ENCODE peak calls at places on chromosomes 1 and 21, in four cellular contexts. X is NCI-H226, B is aorta, Y is progenitor cell of endocrine pancreas. W is an unnamed sample.

GRCh38 chr1:111364690-111365089 is 62.8 kb downstream of the OVGP1 start:
- DNase-seq in X (peak; percentile 22), B (no peak), Y (no peak), W (no peak)

GRCh38 chr1:159879977-159880376 is 17.5 kb upstream of the VSIG8 start:
- DNase-seq in X (peak; percentile 54), B (no peak), Y (no peak), W (no peak)

GRCh38 chr1:50415235-50416149 is 7.8 kb downstream of the DMRTA2 start:
- DNase-seq in X (no peak), B (no peak), Y (no peak), W (no peak)

GRCh38 chr1:115301438-115302020 is 36.5 kb downstream of the NGF start:
- DNase-seq in X (no peak), B (no peak), Y (no peak), W (no peak)

GRCh38 chr1:162876751-162877150 is 15.8 kb upstream of the CCDC190 start:
- DNase-seq in X (no peak), B (no peak), Y (no peak), W (no peak)

GRCh38 chr1:9600861-9601834 is 12.4 kb downstream of the TMEM201 start:
- DNase-seq in X (no peak), B (peak; percentile 29), Y (no peak), W (no peak)

GRCh38 chr1:204887846-204888245 is 17.2 kb downstream of the NFASC start:
- DNase-seq in X (no peak), B (no peak), Y (no peak), W (no peak)

GRCh38 chr1:176976771-176977170 is 187.7 kb downstream of the ASTN1 start:
- DNase-seq in X (no peak), B (no peak), Y (no peak), W (no peak)

GRCh38 chr21:14545906-14546480 is at the start of gene SAMSN1:
- DNase-seq in X (peak; percentile 20), B (peak; percentile 64), Y (no peak), W (no peak)

GRCh38 chr1:26122988-26123973 is 11.7 kb downstream of the PDIK1L start:
- DNase-seq in X (peak; percentile 78), B (no peak), Y (no peak), W (no peak)

GRCh38 chr1:203479646-203480045 is 4.0 kb downstream of the PRELP start:
- DNase-seq in X (no peak), B (no peak), Y (no peak), W (no peak)

GRCh38 chr1:216750031-216750627 is 26.9 kb upstream of the ESRRG start:
- DNase-seq in X (peak; percentile 7), B (no peak), Y (peak; percentile 19), W (peak; percentile 30)

GRCh38 chr21:33348728-33349127 is 24.0 kb downstream of the IFNAR1 start:
- DNase-seq in X (no peak), B (no peak), Y (no peak), W (no peak)

GRCh38 chr1:162765788-162766187 is 24.7 kb upstream of the HSD17B7 start:
- DNase-seq in X (no peak), B (no peak), Y (no peak), W (no peak)

GRCh38 chr1:18103788-18104421 is 3.7 kb upstream of the IGSF21 start:
- DNase-seq in X (no peak), B (no peak), Y (no peak), W (no peak)

GRCh38 chr1:11293856-11294255 is 20.9 kb downstream of the UBIAD1 start:
- DNase-seq in X (no peak), B (no peak), Y (no peak), W (no peak)

GRCh38 chr1:201255470-201256362 is 27.6 kb upstream of the PKP1 start:
- DNase-seq in X (no peak), B (no peak), Y (no peak), W (no peak)

GRCh38 chr1:181501612-181502011 is 18.3 kb downstream of the CACNA1E start:
- DNase-seq in X (no peak), B (no peak), Y (no peak), W (no peak)

GRCh38 chr21:42456457-42456856 is 39.6 kb downstream of the RSPH1 start:
- DNase-seq in X (no peak), B (no peak), Y (no peak), W (no peak)

W was measured in neural crest cell.